ENCODE peak calls at places on chromosomes 3 and 15, in five cellular contexts. S, E, U, W and F are unnamed samples.

GRCh38 chr15:41331833-41332787 is at the start of gene OIP5:
- DNase-seq in S (peak), E (peak), U (peak), W (peak), F (peak)

GRCh38 chr15:89958107-89958805 is 42.9 kb upstream of the ZNF710 start:
- DNase-seq in S (no peak), E (no peak), U (no peak), W (no peak), F (no peak)

GRCh38 chr3:179068779-179069530 is 2.7 kb downstream of the ZMAT3 start:
- DNase-seq in S (no peak), E (no peak), U (peak), W (no peak), F (no peak)

GRCh38 chr3:64815691-64816225 is 128.0 kb upstream of the ADAMTS9 start:
- DNase-seq in S (no peak), E (no peak), U (no peak), W (no peak), F (no peak)

GRCh38 chr15:77221708-77222107 is 150.8 kb upstream of the TSPAN3 start:
- DNase-seq in S (no peak), E (no peak), U (no peak), W (no peak), F (no peak)

GRCh38 chr3:122403489-122403888 is 12.4 kb downstream of the WDR5B start:
- DNase-seq in S (no peak), E (no peak), U (peak), W (no peak), F (no peak)

GRCh38 chr15:64423970-64424369 is 36.3 kb downstream of the TRIP4 start:
- DNase-seq in S (no peak), E (no peak), U (no peak), W (no peak), F (no peak)

GRCh38 chr3:15427981-15428380 is 583 bp downstream of the EAF1 start:
- DNase-seq in S (no peak), E (no peak), U (no peak), W (peak), F (no peak)

GRCh38 chr3:167861649-167862048 is 126.1 kb downstream of the SERPINI1 start:
- DNase-seq in S (no peak), E (no peak), U (peak), W (no peak), F (no peak)

GRCh38 chr3:155572085-155572484 is 172.8 kb downstream of the PLCH1 start:
- DNase-seq in S (no peak), E (no peak), U (no peak), W (no peak), F (peak)

GRCh38 chr3:14525685-14526631 is 14.2 kb downstream of the GRIP2 start:
- DNase-seq in S (no peak), E (no peak), U (peak), W (no peak), F (no peak)

GRCh38 chr3:39226106-39226741 is 33.8 kb upstream of the XIRP1 start:
- DNase-seq in S (no peak), E (no peak), U (no peak), W (no peak), F (no peak)

GRCh38 chr3:45693941-45694521 is 4.8 kb downstream of the SACM1L start:
- DNase-seq in S (peak), E (no peak), U (peak), W (no peak), F (no peak)

GRCh38 chr15:58477228-58477627 is 45.4 kb downstream of the LIPC start:
- DNase-seq in S (no peak), E (no peak), U (no peak), W (no peak), F (no peak)

GRCh38 chr3:24963762-24964625 is 464.1 kb upstream of the RARB start:
- DNase-seq in S (no peak), E (no peak), U (peak), W (peak), F (peak)

GRCh38 chr3:124783696-124784095 is 53.4 kb downstream of the UMPS start:
- DNase-seq in S (no peak), E (no peak), U (no peak), W (no peak), F (no peak)

GRCh38 chr15:88630141-88630721 is 8.6 kb upstream of the ISG20 start:
- DNase-seq in S (no peak), E (no peak), U (peak), W (no peak), F (no peak)

GRCh38 chr3:105518806-105519418 is 152.2 kb downstream of the ALCAM start:
- DNase-seq in S (peak), E (peak), U (peak), W (peak), F (peak)

GRCh38 chr15:99143655-99144610 is 39.1 kb downstream of the SYNM start:
- DNase-seq in S (no peak), E (no peak), U (peak), W (no peak), F (no peak)

GRCh38 chr3:4681301-4681700 is 188.2 kb downstream of the ITPR1 start:
- DNase-seq in S (no peak), E (no peak), U (peak), W (no peak), F (no peak)

GRCh38 chr3:101813817-101814440 is 34.9 kb downstream of the NXPE3 start:
- DNase-seq in S (no peak), E (no peak), U (peak), W (no peak), F (no peak)

GRCh38 chr15:78620839-78621421 is at the start of gene CHRNA3:
- DNase-seq in S (no peak), E (peak), U (no peak), W (peak), F (no peak)

GRCh38 chr3:188510366-188510765 is 356.4 kb downstream of the LPP start:
- DNase-seq in S (no peak), E (no peak), U (peak), W (no peak), F (no peak)

GRCh38 chr3:108391917-108392585 is 95.7 kb downstream of the HHLA2 start:
- DNase-seq in S (no peak), E (peak), U (peak), W (no peak), F (peak)

GRCh38 chr3:242986-243706 is 46.6 kb downstream of the CHL1 start:
- DNase-seq in S (no peak), E (no peak), U (peak), W (no peak), F (no peak)

GRCh38 chr15:65556622-65557021 is 26.4 kb downstream of the HACD3 start:
- DNase-seq in S (no peak), E (no peak), U (no peak), W (no peak), F (no peak)

GRCh38 chr3:53187430-53187829 is 26.4 kb downstream of the PRKCD start:
- DNase-seq in S (no peak), E (no peak), U (peak), W (no peak), F (no peak)